ENCODE peak calls at places on chromosomes 2 and 18, in seven cellular contexts. D, Y, K, V, W, N and M are unnamed samples.

GRCh38 chr2:160140001-160140400 is 60.1 kb downstream of the ITGB6 start:
- DNase-seq in D (no peak), Y (no peak), K (no peak), V (no peak), W (no peak), N (no peak), M (no peak)

GRCh38 chr18:30451976-30452375 is 590.6 kb downstream of the DSC3 start:
- DNase-seq in D (no peak), Y (no peak), K (no peak), V (no peak), W (no peak), N (no peak), M (no peak)

GRCh38 chr2:156383798-156384197 is 51.3 kb upstream of the NR4A2 start:
- DNase-seq in D (no peak), Y (no peak), K (no peak), V (no peak), W (no peak), N (no peak), M (no peak)

GRCh38 chr2:187468262-187468661 is 20.2 kb upstream of the CALCRL start:
- DNase-seq in D (no peak), Y (no peak), K (no peak), V (no peak), W (no peak), N (no peak), M (no peak)

GRCh38 chr2:238097201-238097987 is 2.7 kb upstream of the ESPNL start:
- DNase-seq in D (no peak), Y (peak; percentile 21), K (no peak), V (no peak), W (no peak), N (no peak), M (no peak)

GRCh38 chr2:226766352-226767055 is 33.1 kb downstream of the IRS1 start:
- DNase-seq in D (no peak), Y (no peak), K (no peak), V (no peak), W (no peak), N (no peak), M (no peak)

GRCh38 chr18:80180778-80181564 is 66.3 kb downstream of the PARD6G start:
- DNase-seq in D (no peak), Y (no peak), K (no peak), V (no peak), W (no peak), N (no peak), M (no peak)

GRCh38 chr2:44716131-44716530 is 225.4 kb upstream of the SIX3 start:
- DNase-seq in D (no peak), Y (no peak), K (no peak), V (no peak), W (no peak), N (no peak), M (no peak)

GRCh38 chr18:63322908-63323634 is 3.5 kb upstream of the BCL2 start:
- DNase-seq in D (no peak), Y (peak; percentile 51), K (peak; percentile 35), V (peak; percentile 68), W (peak; percentile 86), N (no peak), M (no peak)

DNA sequence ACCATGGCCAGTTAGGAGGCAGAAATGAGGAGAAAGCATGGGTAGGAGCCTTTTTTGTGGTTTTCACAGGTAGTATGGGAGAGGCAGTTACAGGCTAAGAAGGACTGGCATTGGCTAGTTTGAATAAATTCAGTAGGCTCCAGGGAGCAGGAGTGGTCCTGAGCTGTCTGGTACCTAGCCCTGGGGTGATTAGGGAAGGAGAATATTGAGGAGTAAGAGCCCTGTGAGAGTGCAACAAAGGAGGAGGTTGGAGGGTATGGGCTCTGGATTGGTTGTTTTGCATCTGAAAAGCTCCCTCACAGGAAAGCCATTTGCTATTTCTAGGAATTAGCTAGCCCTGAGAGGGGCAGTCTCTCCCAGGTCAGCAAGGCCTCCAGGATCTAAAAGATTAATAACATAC is 13.3 kb upstream of the TCF7L1 start:
- DNase-seq in D (no peak), Y (no peak), K (no peak), V (no peak), W (peak; percentile 96), N (no peak), M (no peak)
- TF ChIP-seq POLR2AphosphoS5 in D (no peak), Y (no peak), K (no peak), V (no peak), W (peak; percentile 66), N (no peak), M (no peak)

DNA sequence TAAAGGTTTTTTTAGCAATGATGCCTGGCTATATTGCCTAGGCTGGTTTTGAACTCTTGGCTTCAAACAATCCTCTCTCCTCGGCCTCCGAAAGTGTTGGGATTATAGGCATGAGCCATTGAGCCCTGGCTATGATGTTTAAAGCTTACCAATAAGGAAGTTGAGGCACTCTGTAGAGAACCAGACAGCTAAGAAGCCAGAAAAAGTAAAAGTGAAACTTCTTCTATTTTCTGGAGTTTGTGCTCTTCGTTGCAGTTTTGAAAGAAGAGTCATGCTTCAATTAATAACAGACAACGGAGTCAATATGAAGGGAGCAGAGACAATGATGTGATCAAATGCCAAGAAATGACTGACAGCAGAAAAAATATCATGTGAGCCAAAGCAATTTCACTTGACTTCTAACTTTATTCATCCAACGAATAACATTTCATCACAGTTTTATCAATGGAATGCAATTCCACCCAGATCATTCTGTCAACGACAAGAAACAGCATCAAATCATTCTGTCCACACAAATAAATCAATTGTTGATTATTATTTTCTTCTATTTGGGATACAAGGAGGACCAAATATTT is 175.5 kb upstream of the CELF4 start:
- DNase-seq in D (no peak), Y (no peak), K (no peak), V (no peak), W (no peak), N (no peak), M (no peak)
- TF ChIP-seq POLR2AphosphoS5 in D (no peak), Y (no peak), K (no peak), V (no peak), W (no peak), N (no peak), M (no peak)

DNA sequence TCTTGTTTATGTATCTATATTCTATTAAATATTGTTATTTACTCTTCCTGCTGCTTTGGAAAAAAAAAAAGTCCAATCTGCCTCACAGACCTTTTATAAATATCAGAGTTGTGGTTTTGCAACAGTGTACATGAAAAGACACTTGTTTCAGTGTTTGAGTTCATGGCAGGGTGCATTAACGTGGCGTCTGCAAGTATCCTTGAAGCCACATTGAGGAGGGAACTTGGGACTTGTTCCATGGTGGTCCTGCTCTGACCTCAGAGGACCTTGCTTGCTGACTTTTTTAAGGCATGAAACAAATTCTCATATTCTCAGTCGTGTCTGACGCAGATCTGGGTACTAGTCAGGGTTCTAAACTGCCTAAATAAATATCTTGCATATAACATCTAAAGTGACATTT is 55.1 kb downstream of the CRIM1 start:
- DNase-seq in D (no peak), Y (no peak), K (no peak), V (no peak), W (no peak), N (no peak), M (no peak)
- TF ChIP-seq POLR2AphosphoS5 in D (no peak), Y (no peak), K (no peak), V (no peak), W (no peak), N (no peak), M (no peak)

GRCh38 chr2:55519908-55520885 is 679 bp downstream of the CFAP36 start:
- DNase-seq in D (peak; percentile 11), Y (no peak), K (peak; percentile 21), V (peak; percentile 32), W (peak; percentile 50), N (no peak), M (no peak)

DNA sequence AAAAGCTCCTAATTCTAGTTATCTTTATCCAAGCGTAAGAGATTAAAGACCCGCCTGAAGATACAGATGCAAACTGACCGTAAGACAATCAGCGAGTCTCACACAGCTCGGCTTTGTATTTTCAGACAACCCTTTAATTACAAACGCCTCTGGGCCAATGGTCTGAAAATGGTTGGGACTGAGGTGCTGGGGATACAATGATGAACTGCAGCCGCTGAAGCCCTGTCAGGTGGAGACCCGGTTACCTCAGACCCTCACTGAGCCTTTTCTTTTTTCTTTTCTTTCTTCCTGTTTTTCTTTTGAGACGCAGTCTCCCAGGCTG is 711 bp upstream of the CFAP36 start:
- DNase-seq in D (peak; percentile 21), Y (no peak), K (peak; percentile 25), V (no peak), W (peak; percentile 58), N (no peak), M (no peak)
- TF ChIP-seq POLR2AphosphoS5 in D (no peak), Y (no peak), K (no peak), V (no peak), W (no peak), N (no peak), M (no peak)

GRCh38 chr2:96764253-96764637 is 3.5 kb downstream of the CNNM4 start:
- DNase-seq in D (no peak), Y (peak; percentile 34), K (peak; percentile 37), V (peak; percentile 14), W (peak; percentile 41), N (no peak), M (peak; percentile 81)
- TF ChIP-seq POLR2AphosphoS5 in D (no peak), Y (no peak), K (no peak), V (no peak), W (no peak), N (no peak), M (no peak)

GRCh38 chr2:31012384-31012783 is 125.9 kb downstream of the GALNT14 start:
- DNase-seq in D (no peak), Y (no peak), K (no peak), V (no peak), W (no peak), N (no peak), M (no peak)

GRCh38 chr2:31011565-31011964 is 126.7 kb downstream of the GALNT14 start:
- DNase-seq in D (no peak), Y (no peak), K (no peak), V (no peak), W (no peak), N (no peak), M (no peak)

GRCh38 chr2:31013311-31013710 is 124.9 kb downstream of the GALNT14 start:
- DNase-seq in D (no peak), Y (no peak), K (no peak), V (no peak), W (no peak), N (no peak), M (no peak)

GRCh38 chr2:31004252-31004651 is 134.0 kb downstream of the GALNT14 start:
- DNase-seq in D (no peak), Y (no peak), K (no peak), V (no peak), W (no peak), N (no peak), M (no peak)

DNA sequence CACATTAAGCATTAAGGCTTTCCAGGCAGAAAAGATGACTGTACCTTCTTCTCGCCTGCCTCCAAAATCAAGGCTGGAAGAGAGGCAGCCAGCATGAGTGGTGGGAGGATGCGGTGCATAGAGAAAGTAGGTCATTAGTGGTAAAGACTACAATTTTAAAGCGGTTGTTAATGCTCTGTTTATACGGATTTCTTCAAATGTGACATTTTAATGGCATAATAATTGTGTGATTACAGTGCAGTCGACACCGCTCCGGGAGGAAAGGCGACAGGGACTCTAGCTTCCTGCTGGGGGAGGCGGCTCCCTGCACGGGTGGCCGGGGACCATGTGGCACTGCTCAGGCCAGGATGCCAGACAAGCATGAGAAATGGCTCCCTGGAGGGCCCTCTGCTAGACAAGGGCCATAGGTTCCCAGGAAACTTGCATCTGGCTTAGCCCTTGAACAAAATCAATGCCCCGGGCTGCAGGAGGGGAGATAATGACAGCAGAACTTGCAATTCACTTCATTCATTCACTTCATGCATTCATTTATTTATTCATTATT is 129.6 kb downstream of the GALNT14 start:
- DNase-seq in D (no peak), Y (no peak), K (no peak), V (no peak), W (no peak), N (peak; percentile 62), M (no peak)
- TF ChIP-seq POLR2AphosphoS5 in D (no peak), Y (no peak), K (no peak), V (no peak), W (no peak), N (peak; percentile 68), M (peak; percentile 54)